ENCODE peak calls at places on chromosomes 5 and 9, in five cellular contexts. One of them, this sample, is unnamed.

GRCh38 chr5:33479321-33479720 is 38.6 kb downstream of the TARS1 start:
- DNase-seq in chondrocyte: no peak
- DNase-seq in epithelial cell of esophagus: no peak
- DNase-seq in IMR-90: peak; percentile 73
- DNase-seq in right atrium auricular region: no peak
- DNase-seq in this sample: no peak

GRCh38 chr5:134394932-134395331 is 16.7 kb downstream of the CDKN2AIPNL start:
- DNase-seq in right atrium auricular region: no peak
- DNase-seq in chondrocyte: no peak
- DNase-seq in IMR-90: no peak
- DNase-seq in epithelial cell of esophagus: no peak
- DNase-seq in this sample: no peak

GRCh38 chr5:65861830-65862241 is 64.5 kb upstream of the ERBIN start:
- DNase-seq in chondrocyte: no peak
- DNase-seq in right atrium auricular region: no peak
- DNase-seq in epithelial cell of esophagus: peak; percentile 66
- DNase-seq in IMR-90: peak; percentile 92
- DNase-seq in this sample: no peak

GRCh38 chr5:43191740-43192557 is at the start of gene NIM1K:
- DNase-seq in chondrocyte: no peak
- DNase-seq in right atrium auricular region: peak; percentile 64
- DNase-seq in epithelial cell of esophagus: no peak
- DNase-seq in IMR-90: peak; percentile 27
- DNase-seq in this sample: peak; percentile 82

GRCh38 chr5:150159741-150160179 is 4.1 kb upstream of the PDGFRB start:
- DNase-seq in IMR-90: peak; percentile 87
- DNase-seq in chondrocyte: no peak
- DNase-seq in right atrium auricular region: peak; percentile 78
- DNase-seq in epithelial cell of esophagus: no peak
- DNase-seq in this sample: peak; percentile 43

GRCh38 chr9:6354072-6354686 is 26.0 kb downstream of the TPD52L3 start:
- DNase-seq in chondrocyte: no peak
- DNase-seq in right atrium auricular region: no peak
- DNase-seq in IMR-90: peak; percentile 77
- DNase-seq in epithelial cell of esophagus: peak; percentile 69
- DNase-seq in this sample: peak; percentile 76

GRCh38 chr5:159104058-159104651 is 4.4 kb upstream of the EBF1 start:
- DNase-seq in right atrium auricular region: no peak
- DNase-seq in epithelial cell of esophagus: peak; percentile 27
- DNase-seq in IMR-90: peak; percentile 21
- DNase-seq in chondrocyte: peak; percentile 89
- DNase-seq in this sample: peak; percentile 15

GRCh38 chr5:157068785-157069184 is 9.9 kb upstream of the HAVCR1 start:
- DNase-seq in chondrocyte: no peak
- DNase-seq in epithelial cell of esophagus: no peak
- DNase-seq in right atrium auricular region: no peak
- DNase-seq in IMR-90: no peak
- DNase-seq in this sample: no peak

GRCh38 chr9:112863214-112863613 is 27.5 kb downstream of the SLC46A2 start:
- DNase-seq in epithelial cell of esophagus: no peak
- DNase-seq in chondrocyte: no peak
- DNase-seq in right atrium auricular region: no peak
- DNase-seq in IMR-90: peak; percentile 57
- DNase-seq in this sample: no peak

GRCh38 chr9:134606951-134607733 is 34.5 kb upstream of the COL5A1 start:
- DNase-seq in IMR-90: no peak
- DNase-seq in chondrocyte: no peak
- DNase-seq in epithelial cell of esophagus: no peak
- DNase-seq in right atrium auricular region: peak; percentile 54
- DNase-seq in this sample: no peak

GRCh38 chr9:31916591-31917223 is 467.7 kb upstream of the ACO1 start:
- DNase-seq in chondrocyte: no peak
- DNase-seq in IMR-90: no peak
- DNase-seq in epithelial cell of esophagus: peak; percentile 48
- DNase-seq in right atrium auricular region: no peak
- DNase-seq in this sample: no peak

GRCh38 chr5:78547731-78548189 is 100.8 kb downstream of the LHFPL2 start:
- DNase-seq in IMR-90: peak; percentile 84
- DNase-seq in epithelial cell of esophagus: no peak
- DNase-seq in right atrium auricular region: peak; percentile 94
- DNase-seq in chondrocyte: no peak
- DNase-seq in this sample: no peak

GRCh38 chr9:88319936-88320747 is 68.1 kb upstream of the SPIN1 start:
- DNase-seq in right atrium auricular region: no peak
- DNase-seq in IMR-90: peak; percentile 46
- DNase-seq in chondrocyte: peak; percentile 47
- DNase-seq in epithelial cell of esophagus: no peak
- DNase-seq in this sample: no peak

GRCh38 chr5:76469656-76470290 is 66.7 kb downstream of the IQGAP2 start:
- DNase-seq in chondrocyte: no peak
- DNase-seq in right atrium auricular region: no peak
- DNase-seq in epithelial cell of esophagus: no peak
- DNase-seq in IMR-90: peak; percentile 6
- DNase-seq in this sample: no peak

GRCh38 chr9:134175808-134176598 is 11.6 kb upstream of the RNU6ATAC start:
- DNase-seq in IMR-90: no peak
- DNase-seq in chondrocyte: peak; percentile 87
- DNase-seq in epithelial cell of esophagus: no peak
- DNase-seq in right atrium auricular region: no peak
- DNase-seq in this sample: no peak

GRCh38 chr9:98367923-98368322 is 112.5 kb upstream of the TBC1D2 start:
- DNase-seq in chondrocyte: no peak
- DNase-seq in IMR-90: no peak
- DNase-seq in epithelial cell of esophagus: no peak
- DNase-seq in right atrium auricular region: no peak
- DNase-seq in this sample: peak; percentile 0

DNA sequence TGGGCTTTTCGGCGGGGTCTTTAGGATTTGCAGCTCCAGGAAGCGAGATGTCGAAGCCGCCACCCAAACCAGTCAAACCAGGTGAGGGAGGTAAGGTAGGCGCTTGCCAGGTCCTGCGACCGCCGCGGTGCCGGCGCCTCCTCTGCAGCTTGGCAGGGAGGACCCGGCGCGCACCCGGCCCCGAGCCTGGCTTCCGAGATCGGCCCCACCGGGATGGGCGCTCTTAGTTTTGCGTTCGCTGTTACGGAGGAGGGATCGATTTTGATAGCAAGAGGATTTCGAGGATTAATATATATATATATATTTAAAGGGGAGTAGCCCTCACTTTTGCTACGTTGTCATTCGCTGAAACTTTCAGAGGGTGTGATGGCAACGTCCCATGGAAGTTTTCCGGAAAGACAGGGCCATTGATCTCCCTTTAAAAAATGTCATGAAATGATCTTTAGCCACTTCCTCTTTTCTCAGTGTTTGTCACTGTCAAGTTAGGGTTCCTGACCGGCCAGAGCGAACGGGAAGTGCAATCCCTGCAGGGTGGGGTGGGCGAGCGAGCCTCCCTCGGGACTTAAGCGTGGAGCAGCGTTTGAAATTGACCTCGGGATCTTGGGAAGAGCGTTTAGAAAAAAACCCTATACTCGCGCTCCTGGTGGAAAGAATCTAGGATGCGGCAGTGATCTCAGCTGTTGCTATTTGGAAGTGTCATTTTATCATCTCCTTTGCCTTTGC is 493 bp downstream of the OSTF1 start:
- DNase-seq in right atrium auricular region: peak; percentile 79
- DNase-seq in IMR-90: peak; percentile 68
- DNase-seq in chondrocyte: no peak
- DNase-seq in epithelial cell of esophagus: peak; percentile 90
- DNase-seq in this sample: peak; percentile 68
- TF ChIP-seq CTCF in right atrium auricular region: no peak
- TF ChIP-seq CTCF in IMR-90: peak; percentile 52
- TF ChIP-seq CTCF in chondrocyte: peak; percentile 73
- TF ChIP-seq CTCF in epithelial cell of esophagus: peak; percentile 42
- TF ChIP-seq CTCF in this sample: no peak

GRCh38 chr9:5146241-5146640 is 39.2 kb downstream of the INSL6 start:
- DNase-seq in epithelial cell of esophagus: no peak
- DNase-seq in IMR-90: no peak
- DNase-seq in chondrocyte: peak; percentile 57
- DNase-seq in right atrium auricular region: no peak
- DNase-seq in this sample: no peak
- TF ChIP-seq CTCF in epithelial cell of esophagus: no peak
- TF ChIP-seq CTCF in IMR-90: no peak
- TF ChIP-seq CTCF in chondrocyte: no peak
- TF ChIP-seq CTCF in right atrium auricular region: no peak
- TF ChIP-seq CTCF in this sample: no peak

GRCh38 chr9:77989909-77990308 is 41.7 kb downstream of the GNAQ start:
- DNase-seq in epithelial cell of esophagus: no peak
- DNase-seq in right atrium auricular region: no peak
- DNase-seq in IMR-90: no peak
- DNase-seq in chondrocyte: no peak
- DNase-seq in this sample: no peak
- TF ChIP-seq CTCF in epithelial cell of esophagus: no peak
- TF ChIP-seq CTCF in right atrium auricular region: no peak
- TF ChIP-seq CTCF in IMR-90: no peak
- TF ChIP-seq CTCF in chondrocyte: no peak
- TF ChIP-seq CTCF in this sample: no peak

GRCh38 chr5:154708845-154709244 is 46.3 kb upstream of the LARP1 start:
- DNase-seq in right atrium auricular region: no peak
- DNase-seq in epithelial cell of esophagus: peak; percentile 72
- DNase-seq in IMR-90: peak; percentile 41
- DNase-seq in chondrocyte: no peak
- DNase-seq in this sample: no peak

GRCh38 chr5:154714271-154714986 is 40.7 kb upstream of the LARP1 start:
- DNase-seq in right atrium auricular region: no peak
- DNase-seq in epithelial cell of esophagus: peak; percentile 14
- DNase-seq in chondrocyte: no peak
- DNase-seq in IMR-90: peak; percentile 77
- DNase-seq in this sample: peak; percentile 41

GRCh38 chr5:154712518-154713437 is 42.4 kb upstream of the LARP1 start:
- DNase-seq in IMR-90: no peak
- DNase-seq in epithelial cell of esophagus: peak; percentile 63
- DNase-seq in chondrocyte: no peak
- DNase-seq in right atrium auricular region: no peak
- DNase-seq in this sample: no peak

GRCh38 chr5:154709368-154710305 is 45.5 kb upstream of the LARP1 start:
- DNase-seq in chondrocyte: no peak
- DNase-seq in right atrium auricular region: no peak
- DNase-seq in IMR-90: no peak
- DNase-seq in epithelial cell of esophagus: no peak
- DNase-seq in this sample: no peak

DNA sequence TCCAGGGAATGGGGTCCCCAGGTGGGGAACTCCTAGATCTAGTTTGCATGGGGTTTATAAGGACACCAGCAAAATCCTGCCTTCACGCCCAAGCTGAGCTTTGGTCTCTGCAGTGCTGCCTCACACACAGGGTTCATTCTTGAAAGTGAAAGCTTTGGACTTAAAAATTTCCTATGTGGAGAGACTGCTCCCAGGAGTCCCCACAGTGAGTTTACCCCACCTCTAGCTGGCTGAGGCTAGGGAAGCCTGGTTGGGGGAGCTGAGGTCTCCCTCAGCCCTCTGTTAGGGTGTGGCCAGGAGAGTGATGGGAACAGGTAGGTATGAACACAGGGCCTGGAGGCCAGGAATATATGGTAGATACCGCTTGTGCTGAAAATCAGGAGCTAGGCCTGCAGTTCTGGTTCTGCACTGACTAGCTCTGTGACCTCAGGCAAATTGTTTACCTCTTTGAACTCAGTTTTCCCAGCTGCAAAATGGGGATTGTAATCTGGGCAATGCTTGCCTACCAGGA is 41.5 kb upstream of the LARP1 start:
- DNase-seq in chondrocyte: no peak
- DNase-seq in right atrium auricular region: no peak
- DNase-seq in IMR-90: peak; percentile 31
- DNase-seq in epithelial cell of esophagus: peak; percentile 21
- DNase-seq in this sample: no peak
- TF ChIP-seq CTCF in chondrocyte: no peak
- TF ChIP-seq CTCF in right atrium auricular region: no peak
- TF ChIP-seq CTCF in IMR-90: no peak
- TF ChIP-seq CTCF in epithelial cell of esophagus: no peak
- TF ChIP-seq CTCF in this sample: no peak

GRCh38 chr5:100898504-100899346 is 4.4 kb downstream of the ST8SIA4 start:
- DNase-seq in right atrium auricular region: no peak
- DNase-seq in chondrocyte: no peak
- DNase-seq in IMR-90: no peak
- DNase-seq in epithelial cell of esophagus: no peak
- DNase-seq in this sample: no peak

GRCh38 chr5:100899675-100900074 is 3.4 kb downstream of the ST8SIA4 start:
- DNase-seq in right atrium auricular region: no peak
- DNase-seq in chondrocyte: no peak
- DNase-seq in epithelial cell of esophagus: no peak
- DNase-seq in IMR-90: no peak
- DNase-seq in this sample: no peak

GRCh38 chr5:100900796-100901731 is 2.0 kb downstream of the ST8SIA4 start:
- DNase-seq in chondrocyte: peak; percentile 79
- DNase-seq in right atrium auricular region: peak; percentile 77
- DNase-seq in IMR-90: peak; percentile 15
- DNase-seq in epithelial cell of esophagus: peak; percentile 71
- DNase-seq in this sample: peak; percentile 79

GRCh38 chr5:100901851-100902341 is 1.2 kb downstream of the ST8SIA4 start:
- DNase-seq in right atrium auricular region: peak; percentile 64
- DNase-seq in epithelial cell of esophagus: peak; percentile 33
- DNase-seq in IMR-90: no peak
- DNase-seq in chondrocyte: no peak
- DNase-seq in this sample: peak; percentile 40

DNA sequence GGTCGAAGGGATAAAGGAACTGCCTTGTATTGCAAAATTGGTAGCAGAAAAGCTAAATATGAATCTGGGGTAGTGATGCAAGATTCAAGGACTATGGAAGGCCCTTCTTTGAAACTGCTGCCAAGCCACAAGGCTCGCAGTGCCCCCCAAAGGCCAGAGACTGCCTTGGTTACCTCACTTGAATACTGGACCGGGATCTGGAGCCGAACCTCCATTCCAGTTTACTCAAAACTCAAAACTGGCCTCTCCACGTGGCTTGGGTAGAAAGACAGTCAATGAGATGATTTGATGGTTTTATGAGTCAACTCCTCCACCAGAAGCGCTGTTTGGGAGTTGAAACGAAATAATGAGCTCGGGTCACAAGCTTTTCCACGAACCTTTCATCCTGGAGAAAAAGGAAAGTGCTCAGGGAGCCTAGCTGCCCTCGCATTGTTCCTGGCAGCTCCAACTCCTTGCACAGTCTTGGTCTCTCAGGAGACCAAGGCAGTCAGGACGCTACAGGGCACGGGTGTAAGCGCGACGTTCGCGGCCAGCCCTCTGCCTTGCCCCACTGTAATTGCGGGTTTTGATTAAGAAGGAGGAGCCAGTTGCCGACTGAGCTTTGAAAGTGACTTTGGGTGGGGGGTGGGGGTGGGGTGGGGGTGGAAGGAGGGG is 2.8 kb downstream of the ST8SIA4 start:
- DNase-seq in IMR-90: no peak
- DNase-seq in right atrium auricular region: no peak
- DNase-seq in epithelial cell of esophagus: peak; percentile 33
- DNase-seq in chondrocyte: no peak
- DNase-seq in this sample: no peak
- TF ChIP-seq CTCF in IMR-90: no peak
- TF ChIP-seq CTCF in right atrium auricular region: no peak
- TF ChIP-seq CTCF in epithelial cell of esophagus: no peak
- TF ChIP-seq CTCF in chondrocyte: peak; percentile 35
- TF ChIP-seq CTCF in this sample: peak; percentile 76

This sample was measured in GM10248.